ENCODE peak calls at places on chromosomes 1 and 21, in six cellular contexts. I, X, R, J, Y and C are unnamed samples.

GRCh38 chr1:218473527-218473926 is 128.4 kb downstream of the TGFB2 start:
- DNase-seq in J (peak), I (peak), Y (no peak), R (no peak), X (peak), C (no peak)

GRCh38 chr1:212593696-212594335 is 14.7 kb upstream of the ATF3 start:
- DNase-seq in Y (no peak), X (no peak), R (no peak), J (no peak), I (no peak), C (no peak)

GRCh38 chr1:9317591-9318331 is 25.1 kb downstream of the SPSB1 start:
- DNase-seq in Y (no peak), X (peak), I (peak), R (no peak), J (peak), C (no peak)

GRCh38 chr21:15775291-15775690 is 45.5 kb downstream of the USP25 start:
- DNase-seq in R (no peak), Y (no peak), J (no peak), X (peak), I (no peak), C (no peak)

GRCh38 chr1:47507921-47508894 is 70.4 kb downstream of the FOXD2 start:
- DNase-seq in J (no peak), X (no peak), R (peak), I (no peak), Y (no peak), C (no peak)

GRCh38 chr1:178684111-178684510 is 40.9 kb upstream of the RALGPS2 start:
- DNase-seq in X (peak), J (no peak), I (no peak), R (no peak), Y (no peak), C (no peak)

GRCh38 chr1:40360631-40361030 is 12.9 kb upstream of the SMAP2 start:
- DNase-seq in J (no peak), Y (no peak), I (no peak), R (no peak), X (no peak), C (no peak)

GRCh38 chr1:241163363-241163762 is 193.6 kb downstream of the RGS7 start:
- DNase-seq in X (no peak), R (no peak), J (no peak), Y (no peak), I (no peak), C (no peak)

GRCh38 chr1:115507256-115507589 is 134.5 kb upstream of the VANGL1 start:
- DNase-seq in R (no peak), X (peak), Y (no peak), J (peak), I (peak), C (no peak)

GRCh38 chr1:31531177-31532000 is 44.9 kb upstream of the TINAGL1 start:
- DNase-seq in R (no peak), Y (no peak), X (peak), J (peak), I (peak), C (peak)

GRCh38 chr21:28856588-28857250 is 136.0 kb downstream of the LTN1 start:
- DNase-seq in I (peak), Y (no peak), X (no peak), R (no peak), J (no peak), C (no peak)

GRCh38 chr1:68198752-68199151 is 33.6 kb downstream of the WLS start:
- DNase-seq in R (no peak), X (peak), I (peak), J (peak), Y (no peak), C (no peak)

GRCh38 chr1:111219466-111220286 is 7.8 kb upstream of the CHI3L2 start:
- DNase-seq in J (no peak), R (no peak), I (no peak), Y (no peak), X (no peak), C (no peak)

GRCh38 chr1:93613895-93614294 is 67.7 kb downstream of the BCAR3 start:
- DNase-seq in X (peak), I (peak), R (no peak), J (peak), Y (no peak), C (no peak)

GRCh38 chr1:95021085-95021484 is 51.7 kb downstream of the ALG14 start:
- DNase-seq in I (peak), R (no peak), J (no peak), X (peak), Y (no peak), C (no peak)

GRCh38 chr1:231147896-231148295 is 14.0 kb upstream of the TRIM67 start:
- DNase-seq in Y (no peak), I (no peak), J (no peak), X (no peak), R (no peak), C (no peak)

GRCh38 chr1:19747741-19748140 is 52.0 kb downstream of the TMCO4 start:
- DNase-seq in I (no peak), X (no peak), Y (no peak), J (no peak), R (no peak), C (no peak)

GRCh38 chr1:40182956-40183710 is 21.9 kb downstream of the RLF start:
- DNase-seq in Y (no peak), I (peak), X (peak), J (peak), R (no peak), C (no peak)

GRCh38 chr1:15799928-15800835 is 7.3 kb downstream of the UQCRHL start:
- DNase-seq in Y (no peak), X (peak), R (peak), I (peak), J (peak), C (no peak)

GRCh38 chr1:58251415-58252073 is 295.0 kb downstream of the OMA1 start:
- DNase-seq in Y (no peak), R (no peak), J (peak), I (no peak), X (no peak), C (no peak)

GRCh38 chr1:78722947-78723346 is 73.3 kb downstream of the IFI44 start:
- DNase-seq in I (peak), X (peak), R (no peak), Y (peak), J (peak), C (no peak)

GRCh38 chr1:167165948-167166702 is 54.6 kb upstream of the POU2F1 start:
- DNase-seq in J (no peak), Y (no peak), I (no peak), R (no peak), X (peak), C (peak)

GRCh38 chr1:209785592-209785991 is 1.2 kb upstream of the C1orf74 start:
- DNase-seq in R (no peak), X (no peak), I (no peak), J (no peak), Y (no peak), C (no peak)

GRCh38 chr1:229507951-229508822 is at the start of gene NUP133:
- DNase-seq in I (peak), X (peak), Y (peak), J (peak), R (peak), C (peak)

GRCh38 chr1:36160949-36161485 is 5.1 kb downstream of the MAP7D1 start:
- DNase-seq in R (peak), Y (no peak), J (peak), I (peak), X (peak), C (no peak)

GRCh38 chr1:147598631-147599361 is 57.5 kb downstream of the BCL9 start:
- DNase-seq in I (no peak), Y (no peak), J (peak), X (peak), R (peak), C (no peak)

GRCh38 chr1:214516434-214517326 is 34.7 kb downstream of the PTPN14 start:
- DNase-seq in X (no peak), J (no peak), Y (no peak), I (no peak), R (no peak), C (peak)

GRCh38 chr1:201471772-201472171 is 2.8 kb upstream of the PHLDA3 start:
- DNase-seq in I (peak), J (peak), X (peak), R (no peak), Y (no peak), C (no peak)

GRCh38 chr21:8990326-8991087 is 1530.9 kb upstream of the TPTE start:
- DNase-seq in R (no peak), X (peak), I (no peak), Y (no peak), J (no peak), C (no peak)

GRCh38 chr21:36747815-36748381 is 49.0 kb downstream of the SIM2 start:
- DNase-seq in R (no peak), X (peak), J (peak), I (no peak), Y (no peak), C (no peak)

GRCh38 chr1:86841120-86841519 is 72.8 kb downstream of the SELENOF start:
- DNase-seq in X (peak), I (peak), J (peak), R (no peak), Y (no peak), C (no peak)

GRCh38 chr21:42187976-42188653 is 30.8 kb upstream of the ABCG1 start:
- DNase-seq in X (peak), Y (no peak), R (no peak), J (peak), I (peak), C (no peak)

GRCh38 chr1:9101510-9102146 is 27.3 kb downstream of the GPR157 start:
- DNase-seq in Y (no peak), R (peak), I (peak), J (peak), X (peak), C (peak)

GRCh38 chr1:56508523-56508983 is 70.8 kb downstream of the PLPP3 start:
- DNase-seq in I (peak), R (no peak), Y (peak), J (peak), X (peak), C (no peak)

DNA sequence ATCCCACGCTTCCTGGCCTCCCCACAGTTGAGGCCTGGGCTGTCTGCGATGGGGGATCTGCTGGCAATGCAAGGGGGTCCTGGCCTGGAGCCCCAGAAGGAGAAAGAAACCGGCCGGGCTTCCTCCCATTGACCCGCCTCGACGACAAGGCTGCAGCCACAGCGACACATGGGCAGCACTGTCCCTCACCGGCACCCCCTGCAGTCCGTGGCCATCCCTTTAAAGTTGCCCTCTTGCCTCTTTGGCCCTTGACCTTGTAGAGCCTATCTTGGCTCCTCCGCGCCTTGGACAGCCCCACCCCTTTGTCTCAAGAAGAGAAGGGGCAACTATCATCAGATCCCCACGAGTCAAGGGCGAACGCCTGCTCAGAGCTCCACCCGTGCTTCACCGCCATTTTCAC is 106.0 kb downstream of the CASZ1 start:
- DNase-seq in X (no peak), J (no peak), R (no peak), I (no peak), Y (no peak), C (no peak)
- TF ChIP-seq CTCF in X (no peak), J (no peak), R (no peak), I (no peak), Y (no peak), C (no peak)

DNA sequence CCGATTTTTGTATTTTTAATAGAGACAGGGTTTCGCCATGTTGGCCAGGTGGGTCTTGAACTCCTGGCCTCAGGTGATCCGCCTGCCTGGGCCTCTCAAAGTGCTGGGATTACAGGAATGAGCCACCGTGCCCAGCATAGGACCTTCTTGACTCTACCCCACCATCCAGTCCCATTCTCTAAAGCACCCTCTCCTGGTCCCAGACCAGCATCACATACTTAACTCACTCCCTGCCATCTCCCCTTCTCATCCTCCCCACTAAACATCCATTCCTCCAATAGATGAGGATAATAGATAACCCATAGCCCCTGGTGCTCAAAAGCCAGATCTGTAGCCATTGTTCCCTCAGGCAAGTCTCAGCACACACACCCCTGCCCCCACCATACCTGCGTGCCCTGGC is 2.1 kb downstream of the ENTREP3 start:
- DNase-seq in J (no peak), Y (no peak), X (no peak), R (no peak), I (no peak), C (no peak)
- H3K4me3 ChIP-seq in J (peak), Y (peak), X (peak), R (no peak), I (peak), C (no peak)

GRCh38 chr21:43755820-43756594 is 20.1 kb downstream of the CSTB start:
- DNase-seq in I (no peak), Y (no peak), R (no peak), X (no peak), J (no peak), C (no peak)

GRCh38 chr21:43758811-43759210 is 17.3 kb downstream of the CSTB start:
- DNase-seq in Y (no peak), X (no peak), R (no peak), J (no peak), I (no peak), C (no peak)

GRCh38 chr21:43759651-43760050 is 16.5 kb downstream of the CSTB start:
- DNase-seq in R (no peak), J (no peak), I (no peak), X (no peak), Y (no peak), C (no peak)

GRCh38 chr21:43757601-43758000 is 18.5 kb downstream of the CSTB start:
- DNase-seq in R (no peak), J (no peak), Y (no peak), X (no peak), I (no peak), C (no peak)

GRCh38 chr21:43758132-43758619 is 17.9 kb downstream of the CSTB start:
- DNase-seq in Y (peak), R (no peak), J (peak), I (peak), X (peak), C (no peak)
- TF ChIP-seq CTCF in Y (peak), R (no peak), J (no peak), I (peak), X (no peak), C (no peak)

GRCh38 chr1:161198206-161198876 is 513 bp downstream of the ADAMTS4 start:
- DNase-seq in Y (no peak), J (no peak), I (peak), R (no peak), X (no peak), C (no peak)
- H3K4me3 ChIP-seq in Y (peak), J (peak), I (peak), R (no peak), X (peak), C (no peak)

DNA sequence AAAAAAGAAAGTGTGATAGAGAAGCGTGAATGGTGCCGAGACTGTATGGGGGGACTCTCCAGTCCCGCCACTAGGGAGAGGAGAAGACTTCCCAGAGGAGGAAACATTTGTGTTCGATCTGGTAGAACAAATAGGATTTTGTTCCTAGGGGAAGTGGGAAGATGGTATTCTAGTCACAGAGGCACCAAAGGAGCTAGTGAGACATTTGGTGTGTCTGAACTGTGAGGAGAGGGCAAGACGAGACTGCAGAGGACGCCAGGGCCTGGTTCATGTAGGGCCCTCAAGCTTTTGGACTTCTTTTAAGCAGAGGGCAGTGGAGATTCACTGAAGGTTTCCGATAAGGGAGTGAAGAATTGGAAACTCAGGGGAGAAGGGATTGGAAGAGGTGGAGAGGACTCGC is 2.9 kb downstream of the BTBD19 start:
- DNase-seq in J (no peak), X (no peak), R (no peak), I (no peak), Y (no peak), C (no peak)
- TF ChIP-seq CTCF in J (no peak), X (no peak), R (no peak), I (peak), Y (no peak), C (no peak)

DNA sequence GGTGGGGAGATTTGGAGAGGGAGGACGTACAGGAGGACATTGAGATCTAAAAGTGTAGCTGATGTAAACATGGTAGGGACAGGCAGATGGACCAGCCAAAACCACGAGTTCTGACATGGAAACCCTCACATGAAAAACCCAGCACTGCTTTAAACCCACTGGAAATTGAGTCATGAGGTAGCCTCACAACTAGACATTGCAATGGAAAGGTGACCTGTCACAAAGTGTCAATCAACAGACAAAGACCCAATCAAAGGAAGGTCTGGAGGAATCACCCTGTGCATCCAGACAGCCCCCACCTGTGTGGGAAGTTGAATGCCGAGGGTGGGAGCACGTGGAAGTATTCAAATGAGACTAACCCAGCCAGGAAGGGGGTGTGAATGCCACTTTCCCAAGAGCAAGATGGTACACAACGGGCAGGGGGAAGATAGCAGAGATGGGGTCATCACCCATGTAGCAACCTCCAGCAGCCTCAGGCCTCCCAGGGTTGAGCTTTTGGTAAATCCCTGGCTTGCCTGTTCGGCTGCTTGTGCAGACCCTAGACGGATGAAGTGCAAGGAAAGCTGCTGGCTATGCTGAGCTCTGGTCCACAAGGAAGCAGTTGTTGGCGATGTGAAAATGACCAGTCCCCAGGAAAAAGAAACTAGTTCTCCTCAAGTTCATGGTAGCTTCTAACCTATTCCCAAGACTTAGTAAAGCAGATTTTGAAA is 5.6 kb downstream of the FCMR start:
- DNase-seq in J (no peak), X (no peak), I (no peak), Y (no peak), R (no peak), C (no peak)
- H3K4me3 ChIP-seq in J (no peak), X (no peak), I (no peak), Y (no peak), R (no peak), C (no peak)

DNA sequence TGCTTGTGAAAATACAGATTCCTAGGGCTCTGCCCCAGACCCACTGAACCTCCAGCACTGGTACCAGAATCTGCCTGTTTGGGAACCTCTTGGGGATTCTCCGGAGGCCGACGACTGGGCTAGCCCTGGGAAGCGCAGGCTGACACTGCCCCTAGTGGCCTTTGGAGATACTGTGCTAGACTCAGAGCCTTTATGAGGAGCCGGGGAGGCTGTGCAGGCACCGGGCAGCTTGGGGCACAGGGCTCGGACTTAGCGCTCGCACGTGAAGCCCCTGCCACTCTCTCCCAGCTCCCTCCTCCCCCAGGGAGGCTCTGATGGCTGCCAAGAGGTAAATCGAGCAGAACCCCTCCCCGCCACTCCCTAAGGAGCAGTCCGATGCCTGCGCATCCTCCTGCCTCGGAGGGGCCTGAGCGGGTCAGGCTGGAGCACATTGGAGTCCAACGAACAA is 144.6 kb upstream of the TNR start:
- DNase-seq in J (peak), Y (no peak), R (peak), X (peak), I (peak), C (peak)
- TF ChIP-seq CTCF in J (peak), Y (peak), R (peak), X (peak), I (peak), C (peak)

DNA sequence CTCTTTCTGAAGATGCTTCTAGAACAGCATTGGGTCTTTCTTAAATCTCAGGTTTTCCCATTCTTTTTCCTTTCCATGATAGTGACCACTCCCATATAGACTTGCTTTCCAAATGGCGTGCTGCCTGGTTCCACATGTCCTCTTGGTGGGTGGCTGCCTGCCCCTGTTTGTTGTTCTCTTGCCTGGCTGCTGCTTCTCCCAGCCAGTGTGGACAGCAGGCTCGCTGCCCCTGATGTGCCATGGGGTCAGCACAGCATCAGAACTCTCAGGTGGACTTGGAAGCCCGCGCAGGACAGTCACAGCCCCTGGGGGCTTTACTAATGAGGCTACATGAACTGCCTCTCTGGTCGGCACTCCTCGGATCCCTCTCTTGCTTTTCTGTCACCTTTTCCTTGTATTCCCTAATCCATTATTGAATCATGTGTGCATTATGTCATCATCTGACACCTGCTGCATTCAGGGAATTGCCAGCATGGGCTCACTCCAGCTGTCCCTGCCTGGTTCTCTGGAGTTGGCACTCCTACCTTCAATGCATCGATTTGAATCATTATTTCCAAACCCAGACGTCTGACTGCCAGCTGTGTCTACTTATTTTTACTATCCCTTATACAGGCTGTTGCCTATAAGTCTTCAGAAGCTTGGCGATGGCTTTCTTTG is 100.5 kb upstream of the COA6 start:
- DNase-seq in Y (no peak), R (no peak), J (no peak), I (no peak), X (no peak), C (no peak)
- H3K4me3 ChIP-seq in Y (no peak), R (no peak), J (no peak), I (no peak), X (no peak), C (no peak)

GRCh38 chr1:21539933-21540332 is 30.7 kb downstream of the ALPL start:
- DNase-seq in Y (no peak), J (no peak), X (peak), R (peak), I (no peak), C (no peak)
- TF ChIP-seq CTCF in Y (peak), J (peak), X (no peak), R (no peak), I (peak), C (no peak)